ENCODE peak calls at places on chromosomes 12 and 14, in eight cellular contexts. F is A549, C is esophagus squamous epithelium, Z is HCT116, K is heart left ventricle, B is ovary, Q is lower leg skin, E is stomach. P is an unnamed sample.

GRCh38 chr12:84978921-84979320 is 57.2 kb downstream of the TSPAN19 start:
- DNase-seq in E (no peak), K (no peak), C (no peak), Z (no peak), Q (no peak), F (no peak), B (no peak), P (no peak)

GRCh38 chr14:103028161-103028767 is 29.1 kb downstream of the CDC42BPB start:
- DNase-seq in E (no peak), C (no peak), Z (no peak), K (no peak), Q (no peak), F (no peak), B (no peak), P (no peak)

GRCh38 chr12:117387832-117388231 is 26.4 kb upstream of the NOS1 start:
- DNase-seq in F (no peak), Z (no peak), K (no peak), Q (no peak), E (no peak), C (no peak), B (no peak), P (no peak)

GRCh38 chr12:133081408-133081806 is 684 bp downstream of the ZNF140 start:
- DNase-seq in Z (no peak), C (no peak), K (peak), Q (peak), F (no peak), E (no peak), B (peak), P (peak)

GRCh38 chr12:117130806-117131205 is 31.6 kb upstream of the TESC start:
- DNase-seq in B (no peak), E (no peak), C (no peak), Z (no peak), Q (no peak), K (no peak), F (no peak), P (no peak)

GRCh38 chr12:74119811-74120362 is 417.7 kb upstream of the ATXN7L3B start:
- DNase-seq in E (no peak), Q (no peak), K (no peak), F (no peak), Z (no peak), C (no peak), B (no peak), P (no peak)

GRCh38 chr14:96104469-96105057 is 65.4 kb downstream of the C14orf132 start:
- DNase-seq in B (peak), K (peak), F (peak), E (peak), Z (no peak), Q (peak), C (no peak), P (no peak)

GRCh38 chr12:70052931-70053497 is 190.2 kb upstream of the CNOT2 start:
- DNase-seq in E (peak), Q (peak), K (no peak), C (no peak), B (no peak), F (peak), Z (peak), P (peak)

GRCh38 chr12:46174061-46174662 is 94.7 kb downstream of the SLC38A1 start:
- DNase-seq in B (no peak), Q (no peak), F (no peak), Z (no peak), K (no peak), C (no peak), E (no peak), P (no peak)

GRCh38 chr12:54136844-54137580 is 51.8 kb downstream of the SMUG1 start:
- DNase-seq in F (no peak), Z (no peak), K (no peak), B (no peak), C (no peak), Q (no peak), E (no peak), P (no peak)

GRCh38 chr14:60656755-60657608 is 7.7 kb upstream of the SIX1 start:
- DNase-seq in Z (no peak), K (no peak), E (peak), Q (no peak), C (no peak), B (peak), F (peak), P (peak)

GRCh38 chr14:104805326-104805678 is 4.4 kb downstream of the ZBTB42 start:
- DNase-seq in E (peak), B (peak), K (peak), Q (no peak), Z (peak), F (peak), C (no peak), P (peak)

GRCh38 chr14:96125536-96125935 is 79.1 kb upstream of the BDKRB2 start:
- DNase-seq in Q (no peak), E (no peak), K (no peak), C (no peak), B (no peak), Z (no peak), F (no peak), P (no peak)

GRCh38 chr14:68332011-68332410 is 460.9 kb downstream of the ZFP36L1 start:
- DNase-seq in C (no peak), Z (no peak), B (no peak), K (no peak), F (no peak), E (no peak), Q (no peak), P (no peak)

GRCh38 chr14:32378284-32378683 is 49.2 kb downstream of the AKAP6 start:
- DNase-seq in Q (no peak), E (no peak), B (no peak), C (no peak), F (no peak), Z (no peak), K (no peak), P (no peak)

GRCh38 chr12:126967152-126967551 is 1299.8 kb upstream of the TMEM132C start:
- DNase-seq in F (no peak), Q (no peak), C (no peak), E (no peak), Z (no peak), B (no peak), K (no peak), P (no peak)

GRCh38 chr14:73467800-73468199 is 9.5 kb upstream of the NUMB start:
- DNase-seq in Z (no peak), E (no peak), Q (no peak), C (no peak), B (no peak), F (no peak), K (no peak), P (no peak)

GRCh38 chr12:9237286-9237685 is 29.1 kb upstream of the PZP start:
- DNase-seq in F (no peak), K (no peak), E (no peak), B (no peak), Q (no peak), Z (no peak), C (no peak), P (no peak)

GRCh38 chr12:47307680-47308399 is 228.1 kb upstream of the AMIGO2 start:
- DNase-seq in E (peak), B (no peak), Z (peak), F (peak), C (no peak), Q (no peak), K (no peak), P (peak)

GRCh38 chr12:2396448-2396871 is 343.7 kb downstream of the CACNA1C start:
- DNase-seq in F (no peak), Z (no peak), E (no peak), K (peak), Q (no peak), B (peak), C (no peak), P (no peak)

GRCh38 chr14:28765907-28766504 is 581 bp upstream of the FOXG1 start:
- DNase-seq in E (no peak), F (no peak), C (no peak), Q (no peak), K (no peak), B (peak), Z (no peak), P (no peak)

GRCh38 chr14:58605465-58605864 is 32.3 kb upstream of the DACT1 start:
- DNase-seq in F (no peak), C (no peak), E (no peak), Q (no peak), Z (no peak), K (no peak), B (no peak), P (no peak)

GRCh38 chr12:539540-540310 is 80.0 kb downstream of the B4GALNT3 start:
- DNase-seq in F (no peak), Q (no peak), K (no peak), E (no peak), Z (no peak), B (no peak), C (no peak), P (no peak)

GRCh38 chr14:101758913-101759593 is 2.5 kb upstream of the PPP2R5C start:
- DNase-seq in C (no peak), K (no peak), B (no peak), Z (no peak), E (no peak), F (no peak), Q (peak), P (no peak)

GRCh38 chr12:68317047-68317667 is 15.0 kb downstream of the MDM1 start:
- DNase-seq in F (peak), Z (peak), Q (no peak), C (no peak), K (peak), E (no peak), B (no peak), P (peak)

GRCh38 chr14:97788364-97788763 is 991.2 kb downstream of the VRK1 start:
- DNase-seq in C (no peak), Z (no peak), Q (no peak), K (no peak), B (no peak), F (no peak), E (no peak), P (peak)

GRCh38 chr14:27366596-27366995 is 768.8 kb upstream of the NOVA1 start:
- DNase-seq in C (no peak), K (no peak), B (no peak), F (no peak), E (no peak), Q (no peak), Z (no peak), P (no peak)

GRCh38 chr14:95311752-95312151 is 8.0 kb downstream of the CLMN start:
- DNase-seq in E (no peak), F (peak), Q (no peak), K (no peak), Z (peak), C (no peak), B (no peak), P (no peak)

GRCh38 chr14:74244115-74244514 is 4.9 kb downstream of the VSX2 start:
- DNase-seq in B (no peak), Q (no peak), K (no peak), E (no peak), C (no peak), Z (no peak), F (no peak), P (no peak)

GRCh38 chr12:76275511-76276093 is 72.6 kb downstream of the BBS10 start:
- DNase-seq in B (no peak), K (no peak), C (no peak), Q (no peak), Z (no peak), F (no peak), E (no peak), P (no peak)

GRCh38 chr12:106840217-106840616 is 65.7 kb downstream of the RIC8B start:
- DNase-seq in B (no peak), Z (no peak), K (no peak), Q (no peak), F (peak), E (no peak), C (no peak), P (peak)

GRCh38 chr14:77904218-77904617 is 104.3 kb downstream of the ADCK1 start:
- DNase-seq in F (no peak), Q (no peak), C (no peak), B (no peak), Z (no peak), E (no peak), K (no peak), P (no peak)

GRCh38 chr14:42671636-42672035 is 1065.0 kb downstream of the LRFN5 start:
- DNase-seq in F (no peak), C (no peak), Z (no peak), Q (no peak), B (no peak), K (no peak), E (no peak), P (no peak)

GRCh38 chr14:74852922-74853530 is 22.9 kb downstream of the PROX2 start:
- DNase-seq in Z (no peak), Q (no peak), K (no peak), E (no peak), C (no peak), B (no peak), F (no peak), P (no peak)

GRCh38 chr12:89416049-89416792 is 63.9 kb upstream of the DUSP6 start:
- DNase-seq in F (no peak), Q (no peak), K (no peak), B (no peak), E (no peak), C (no peak), Z (no peak), P (no peak)

GRCh38 chr12:79422060-79422812 is 268.5 kb downstream of the PAWR start:
- DNase-seq in E (no peak), B (no peak), Q (no peak), Z (no peak), K (no peak), F (no peak), C (no peak), P (no peak)

GRCh38 chr12:46843811-46844210 is 18.0 kb upstream of the SLC38A4 start:
- DNase-seq in Q (no peak), E (no peak), Z (no peak), F (no peak), K (no peak), C (no peak), B (no peak), P (no peak)

GRCh38 chr14:61326847-61327246 is 5.5 kb downstream of the PRKCH start:
- DNase-seq in Q (peak), Z (no peak), C (no peak), F (no peak), K (peak), B (peak), E (peak), P (no peak)

GRCh38 chr12:101527682-101528081 is 52.5 kb downstream of the SPIC start:
- DNase-seq in F (no peak), C (no peak), K (peak), Z (no peak), E (no peak), B (no peak), Q (no peak), P (no peak)

DNA sequence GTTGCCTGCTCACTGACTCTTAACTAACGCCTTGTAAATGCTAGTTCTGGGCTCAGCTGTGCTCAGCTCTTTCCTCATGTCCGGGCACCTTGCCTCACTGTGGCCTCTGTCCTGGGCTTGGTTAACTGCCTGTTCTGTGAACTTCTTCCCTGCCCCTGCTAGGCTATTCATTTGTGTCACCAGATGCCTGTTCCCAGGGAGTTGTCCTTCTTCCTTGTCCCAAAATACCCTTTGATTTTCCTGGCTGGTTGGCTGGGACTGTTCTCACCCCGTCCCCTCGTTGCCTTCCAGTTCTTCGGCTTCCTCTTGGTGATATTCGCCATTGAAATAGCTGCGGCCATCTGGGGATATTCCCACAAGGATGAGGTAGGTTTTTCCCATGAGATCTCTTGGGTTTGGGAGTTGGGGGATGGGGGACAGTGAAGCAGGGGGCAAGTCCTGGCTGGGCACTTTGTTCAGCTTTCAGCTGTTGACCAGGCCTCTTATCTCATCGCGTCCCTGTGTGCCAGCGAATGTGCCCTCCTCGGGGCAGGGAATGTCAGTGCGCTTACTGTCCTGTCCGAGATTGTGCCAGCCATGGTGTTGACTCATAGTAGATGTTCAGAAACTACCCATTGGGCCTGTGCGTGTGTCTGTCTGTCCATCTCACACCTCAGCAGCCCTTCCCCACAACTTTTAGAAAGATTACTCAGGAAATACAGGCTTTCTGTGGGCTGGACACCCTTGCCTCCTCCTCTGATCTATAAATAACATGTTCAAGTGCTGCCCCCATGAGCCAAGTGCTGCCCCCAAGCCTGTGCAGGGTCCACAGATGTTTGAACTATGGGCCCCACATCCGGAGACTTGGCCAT is 33.1 kb downstream of the CD9 start:
- DNase-seq in E (no peak), Z (no peak), F (no peak), K (peak), B (no peak), C (no peak), Q (no peak), P (no peak)
- TF ChIP-seq POLR2A in E (no peak), Z (no peak), F (no peak), K (no peak), B (no peak), C (no peak), Q (no peak), P (no peak)

DNA sequence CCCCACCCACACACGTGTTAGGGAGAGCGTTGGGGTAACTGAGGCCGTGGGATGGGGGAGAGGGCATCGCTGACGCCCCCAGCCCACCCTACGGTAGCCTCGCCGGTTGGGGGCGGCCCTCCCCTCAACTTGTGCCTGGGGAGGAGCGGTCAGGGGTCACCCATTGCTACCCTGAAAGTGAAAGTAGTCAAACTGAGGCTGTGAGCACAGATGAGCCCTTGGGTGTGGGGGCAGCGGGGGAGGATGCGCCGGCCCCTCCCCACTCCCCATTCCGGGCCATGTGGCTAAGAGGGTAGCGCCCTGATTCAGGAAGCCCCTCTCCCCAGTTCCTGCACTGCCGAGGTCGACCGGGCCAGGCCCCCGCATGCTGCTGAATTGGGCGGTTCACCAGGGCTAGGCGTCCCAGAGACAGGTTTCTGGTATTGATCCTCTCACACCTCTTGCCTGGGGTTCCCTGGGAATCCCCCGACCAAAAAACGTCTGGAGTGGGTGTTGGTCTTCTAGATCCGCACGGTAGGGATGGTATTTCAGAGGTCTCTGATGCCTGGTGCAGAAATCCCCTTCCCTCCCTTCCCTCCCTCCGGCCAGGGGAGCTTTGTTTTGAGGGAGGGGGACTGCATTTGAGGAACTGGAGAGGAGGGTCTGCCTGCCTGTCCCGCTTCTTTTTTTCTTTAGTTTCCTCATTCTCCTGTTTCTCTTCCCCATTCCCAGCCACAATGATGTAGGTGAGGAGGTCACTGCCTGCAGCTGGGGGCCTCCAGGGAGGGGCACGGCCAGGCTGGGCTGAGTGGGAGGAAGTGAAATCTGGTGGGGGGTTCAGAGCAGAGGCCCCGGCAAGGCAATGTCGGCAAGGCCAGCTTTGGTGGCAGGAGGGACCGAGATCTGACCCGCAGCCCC is 999 bp downstream of the SH2B3 start:
- DNase-seq in E (no peak), B (no peak), F (no peak), Q (no peak), C (no peak), K (peak), Z (no peak), P (peak)
- TF ChIP-seq POLR2A in E (no peak), B (no peak), F (no peak), Q (no peak), C (no peak), K (no peak), Z (no peak), P (no peak)

GRCh38 chr12:110370732-110371141 is 32.8 kb downstream of the ANAPC7 start:
- DNase-seq in K (no peak), B (no peak), Z (no peak), C (no peak), F (no peak), Q (peak), E (no peak), P (no peak)

GRCh38 chr12:110372056-110372425 is 31.5 kb downstream of the ANAPC7 start:
- DNase-seq in Z (no peak), C (no peak), K (no peak), E (no peak), F (no peak), B (no peak), Q (no peak), P (no peak)

GRCh38 chr12:110371408-110372055 is 32.0 kb downstream of the ANAPC7 start:
- DNase-seq in K (no peak), Z (no peak), Q (no peak), F (no peak), B (peak), C (no peak), E (no peak), P (no peak)

GRCh38 chr12:110373962-110374611 is 29.4 kb downstream of the ANAPC7 start:
- DNase-seq in K (no peak), B (no peak), E (no peak), Q (no peak), Z (no peak), F (no peak), C (no peak), P (no peak)

GRCh38 chr12:110373025-110373876 is 30.3 kb downstream of the ANAPC7 start:
- DNase-seq in C (no peak), F (no peak), K (peak), B (no peak), Z (no peak), E (no peak), Q (no peak), P (no peak)
- TF ChIP-seq POLR2A in C (no peak), F (no peak), K (no peak), B (no peak), Z (no peak), E (no peak), Q (no peak), P (no peak)

GRCh38 chr14:22842211-22843122 is 6.1 kb downstream of the MMP14 start:
- DNase-seq in E (no peak), Z (no peak), K (no peak), B (peak), C (no peak), F (no peak), Q (no peak), P (no peak)

GRCh38 chr14:22841769-22842168 is 5.4 kb downstream of the MMP14 start:
- DNase-seq in C (no peak), E (no peak), K (no peak), B (peak), F (no peak), Z (no peak), Q (no peak), P (no peak)

GRCh38 chr14:22844221-22845102 is 8.1 kb downstream of the MMP14 start:
- DNase-seq in Q (no peak), Z (no peak), C (no peak), B (peak), K (no peak), E (no peak), F (no peak), P (no peak)

GRCh38 chr14:22845103-22845394 is 8.7 kb downstream of the MMP14 start:
- DNase-seq in F (no peak), E (no peak), B (no peak), Q (no peak), C (no peak), K (no peak), Z (no peak), P (no peak)

GRCh38 chr14:22843123-22843925 is 6.9 kb downstream of the MMP14 start:
- DNase-seq in C (no peak), F (no peak), Z (no peak), Q (no peak), B (peak), E (no peak), K (no peak), P (no peak)
- TF ChIP-seq POLR2A in C (no peak), F (no peak), Z (no peak), Q (no peak), B (no peak), E (no peak), K (no peak), P (no peak)